ENCODE peak calls at places on chromosomes 16 and 17, in eight cellular contexts. One of them, this sample, is unnamed.

GRCh38 chr17:47829870-47830269 is 1.5 kb downstream of the MRPL10 start:
- DNase-seq in esophagus squamous epithelium: no peak
- DNase-seq in IMR-90: no peak
- DNase-seq in stomach: no peak
- DNase-seq in body of pancreas: no peak
- DNase-seq in Peyer's patch: no peak
- DNase-seq in A549: no peak
- DNase-seq in K562: no peak
- DNase-seq in this sample: no peak

GRCh38 chr17:30333503-30334240 is at the start of gene TMIGD1:
- DNase-seq in esophagus squamous epithelium: no peak
- DNase-seq in IMR-90: no peak
- DNase-seq in stomach: no peak
- DNase-seq in body of pancreas: no peak
- DNase-seq in Peyer's patch: no peak
- DNase-seq in A549: no peak
- DNase-seq in K562: no peak
- DNase-seq in this sample: no peak

GRCh38 chr16:81804134-81804610 is 25.1 kb downstream of the PLCG2 start:
- DNase-seq in esophagus squamous epithelium: no peak
- DNase-seq in IMR-90: no peak
- DNase-seq in stomach: no peak
- DNase-seq in body of pancreas: no peak
- DNase-seq in Peyer's patch: no peak
- DNase-seq in A549: no peak
- DNase-seq in K562: no peak
- DNase-seq in this sample: no peak

GRCh38 chr17:18198530-18198929 is 14.9 kb downstream of the ALKBH5 start:
- DNase-seq in esophagus squamous epithelium: no peak
- DNase-seq in IMR-90: no peak
- DNase-seq in stomach: no peak
- DNase-seq in body of pancreas: no peak
- DNase-seq in Peyer's patch: no peak
- DNase-seq in A549: no peak
- DNase-seq in K562: no peak
- DNase-seq in this sample: no peak

GRCh38 chr17:19730829-19731228 is 14.4 kb upstream of the SLC47A2 start:
- DNase-seq in esophagus squamous epithelium: no peak
- DNase-seq in IMR-90: no peak
- DNase-seq in stomach: no peak
- DNase-seq in body of pancreas: no peak
- DNase-seq in Peyer's patch: no peak
- DNase-seq in A549: no peak
- DNase-seq in K562: no peak
- DNase-seq in this sample: no peak

GRCh38 chr17:64441772-64442549 is 7.0 kb upstream of the MILR1 start:
- DNase-seq in esophagus squamous epithelium: no peak
- DNase-seq in IMR-90: peak; percentile 54
- DNase-seq in stomach: no peak
- DNase-seq in body of pancreas: no peak
- DNase-seq in Peyer's patch: no peak
- DNase-seq in A549: no peak
- DNase-seq in K562: no peak
- DNase-seq in this sample: peak; percentile 54

GRCh38 chr16:85396879-85397871 is 215.9 kb upstream of the GSE1 start:
- DNase-seq in esophagus squamous epithelium: no peak
- DNase-seq in IMR-90: no peak
- DNase-seq in stomach: no peak
- DNase-seq in body of pancreas: peak; percentile 11
- DNase-seq in Peyer's patch: no peak
- DNase-seq in A549: peak; percentile 28
- DNase-seq in K562: peak; percentile 70
- DNase-seq in this sample: peak; percentile 44

GRCh38 chr17:38405654-38406053 is 22.6 kb upstream of the ARHGAP23 start:
- DNase-seq in esophagus squamous epithelium: no peak
- DNase-seq in IMR-90: no peak
- DNase-seq in stomach: no peak
- DNase-seq in body of pancreas: no peak
- DNase-seq in Peyer's patch: no peak
- DNase-seq in A549: no peak
- DNase-seq in K562: no peak
- DNase-seq in this sample: no peak

GRCh38 chr17:31373150-31374082 is 18.1 kb upstream of the RAB11FIP4 start:
- DNase-seq in esophagus squamous epithelium: no peak
- DNase-seq in IMR-90: peak; percentile 71
- DNase-seq in stomach: no peak
- DNase-seq in body of pancreas: no peak
- DNase-seq in Peyer's patch: no peak
- DNase-seq in A549: peak; percentile 72
- DNase-seq in K562: peak; percentile 35
- DNase-seq in this sample: no peak

GRCh38 chr16:11405331-11406176 is 60.3 kb downstream of the RMI2 start:
- DNase-seq in esophagus squamous epithelium: no peak
- DNase-seq in IMR-90: peak; percentile 8
- DNase-seq in stomach: peak; percentile 48
- DNase-seq in body of pancreas: peak; percentile 48
- DNase-seq in Peyer's patch: peak; percentile 33
- DNase-seq in A549: peak; percentile 56
- DNase-seq in K562: peak; percentile 63
- DNase-seq in this sample: no peak

GRCh38 chr17:7443499-7444485 is 1.1 kb upstream of the CHRNB1 start:
- DNase-seq in esophagus squamous epithelium: no peak
- DNase-seq in IMR-90: peak; percentile 75
- DNase-seq in stomach: no peak
- DNase-seq in body of pancreas: no peak
- DNase-seq in Peyer's patch: no peak
- DNase-seq in A549: no peak
- DNase-seq in K562: no peak
- DNase-seq in this sample: no peak

GRCh38 chr17:61431594-61432311 is 20.5 kb upstream of the TBX4 start:
- DNase-seq in esophagus squamous epithelium: no peak
- DNase-seq in IMR-90: peak; percentile 76
- DNase-seq in stomach: no peak
- DNase-seq in body of pancreas: no peak
- DNase-seq in Peyer's patch: no peak
- DNase-seq in A549: peak; percentile 69
- DNase-seq in K562: no peak
- DNase-seq in this sample: no peak

GRCh38 chr16:73025506-73026131 is 22.3 kb downstream of the ZFHX3 start:
- DNase-seq in esophagus squamous epithelium: no peak
- DNase-seq in IMR-90: no peak
- DNase-seq in stomach: no peak
- DNase-seq in body of pancreas: peak; percentile 10
- DNase-seq in Peyer's patch: no peak
- DNase-seq in A549: no peak
- DNase-seq in K562: no peak
- DNase-seq in this sample: no peak

GRCh38 chr17:26807024-26807423 is 486.9 kb upstream of the WSB1 start:
- DNase-seq in esophagus squamous epithelium: no peak
- DNase-seq in IMR-90: no peak
- DNase-seq in stomach: no peak
- DNase-seq in body of pancreas: no peak
- DNase-seq in Peyer's patch: no peak
- DNase-seq in A549: no peak
- DNase-seq in K562: no peak
- DNase-seq in this sample: no peak

GRCh38 chr17:26809033-26809432 is 484.9 kb upstream of the WSB1 start:
- DNase-seq in esophagus squamous epithelium: no peak
- DNase-seq in IMR-90: peak; percentile 43
- DNase-seq in stomach: no peak
- DNase-seq in body of pancreas: no peak
- DNase-seq in Peyer's patch: no peak
- DNase-seq in A549: no peak
- DNase-seq in K562: no peak
- DNase-seq in this sample: no peak
- H3K9me3 ChIP-seq in esophagus squamous epithelium: peaks cover 75% of the 10 kb centered on the region
- H3K9me3 ChIP-seq in IMR-90: peaks cover 3% of the 10 kb centered on the region
- H3K9me3 ChIP-seq in stomach: peaks cover 78% of the 10 kb centered on the region
- H3K9me3 ChIP-seq in body of pancreas: no peaks in the 10 kb centered on the region
- H3K9me3 ChIP-seq in Peyer's patch: no peaks in the 10 kb centered on the region
- H3K9me3 ChIP-seq in A549: peaks cover 40% of the 10 kb centered on the region
- H3K9me3 ChIP-seq in K562: peaks cover 3% of the 10 kb centered on the region
- H3K9me3 ChIP-seq in this sample: peaks cover 3% of the 10 kb centered on the region

GRCh38 chr17:28707339-28707720 is 4.4 kb downstream of the PROCA1 start:
- DNase-seq in esophagus squamous epithelium: no peak
- DNase-seq in IMR-90: no peak
- DNase-seq in stomach: no peak
- DNase-seq in body of pancreas: no peak
- DNase-seq in Peyer's patch: no peak
- DNase-seq in A549: no peak
- DNase-seq in K562: no peak
- DNase-seq in this sample: no peak

GRCh38 chr17:28705074-28705659 is 6.5 kb downstream of the PROCA1 start:
- DNase-seq in esophagus squamous epithelium: no peak
- DNase-seq in IMR-90: no peak
- DNase-seq in stomach: no peak
- DNase-seq in body of pancreas: no peak
- DNase-seq in Peyer's patch: no peak
- DNase-seq in A549: no peak
- DNase-seq in K562: no peak
- DNase-seq in this sample: no peak

GRCh38 chr17:28704219-28704858 is 7.3 kb downstream of the PROCA1 start:
- DNase-seq in esophagus squamous epithelium: no peak
- DNase-seq in IMR-90: no peak
- DNase-seq in stomach: no peak
- DNase-seq in body of pancreas: no peak
- DNase-seq in Peyer's patch: no peak
- DNase-seq in A549: no peak
- DNase-seq in K562: no peak
- DNase-seq in this sample: no peak

GRCh38 chr17:28706471-28707338 is 5.0 kb downstream of the PROCA1 start:
- DNase-seq in esophagus squamous epithelium: no peak
- DNase-seq in IMR-90: no peak
- DNase-seq in stomach: no peak
- DNase-seq in body of pancreas: no peak
- DNase-seq in Peyer's patch: no peak
- DNase-seq in A549: no peak
- DNase-seq in K562: no peak
- DNase-seq in this sample: no peak

GRCh38 chr17:28705728-28706334 is 5.9 kb downstream of the PROCA1 start:
- DNase-seq in esophagus squamous epithelium: no peak
- DNase-seq in IMR-90: no peak
- DNase-seq in stomach: no peak
- DNase-seq in body of pancreas: no peak
- DNase-seq in Peyer's patch: no peak
- DNase-seq in A549: no peak
- DNase-seq in K562: no peak
- DNase-seq in this sample: no peak
- TF ChIP-seq POLR2A in esophagus squamous epithelium: no peak
- TF ChIP-seq POLR2A in IMR-90: no peak
- TF ChIP-seq POLR2A in stomach: no peak
- TF ChIP-seq POLR2A in body of pancreas: no peak
- TF ChIP-seq POLR2A in Peyer's patch: no peak
- TF ChIP-seq POLR2A in A549: no peak
- TF ChIP-seq POLR2A in K562: no peak
- TF ChIP-seq POLR2A in this sample: no peak

GRCh38 chr17:81400154-81400938 is 5.1 kb downstream of the BAHCC1 start:
- DNase-seq in esophagus squamous epithelium: no peak
- DNase-seq in IMR-90: peak; percentile 60
- DNase-seq in stomach: peak; percentile 56
- DNase-seq in body of pancreas: no peak
- DNase-seq in Peyer's patch: no peak
- DNase-seq in A549: peak; percentile 68
- DNase-seq in K562: peak; percentile 71
- DNase-seq in this sample: peak; percentile 64

GRCh38 chr17:81402530-81402941 is 7.3 kb downstream of the BAHCC1 start:
- DNase-seq in esophagus squamous epithelium: no peak
- DNase-seq in IMR-90: no peak
- DNase-seq in stomach: no peak
- DNase-seq in body of pancreas: no peak
- DNase-seq in Peyer's patch: no peak
- DNase-seq in A549: no peak
- DNase-seq in K562: no peak
- DNase-seq in this sample: no peak

GRCh38 chr17:81400939-81401726 is 5.9 kb downstream of the BAHCC1 start:
- DNase-seq in esophagus squamous epithelium: no peak
- DNase-seq in IMR-90: no peak
- DNase-seq in stomach: no peak
- DNase-seq in body of pancreas: no peak
- DNase-seq in Peyer's patch: no peak
- DNase-seq in A549: no peak
- DNase-seq in K562: no peak
- DNase-seq in this sample: no peak

GRCh38 chr17:81403040-81403467 is 7.8 kb downstream of the BAHCC1 start:
- DNase-seq in esophagus squamous epithelium: no peak
- DNase-seq in IMR-90: peak; percentile 46
- DNase-seq in stomach: no peak
- DNase-seq in body of pancreas: no peak
- DNase-seq in Peyer's patch: no peak
- DNase-seq in A549: no peak
- DNase-seq in K562: no peak
- DNase-seq in this sample: no peak

GRCh38 chr17:81401727-81402529 is 6.7 kb downstream of the BAHCC1 start:
- DNase-seq in esophagus squamous epithelium: no peak
- DNase-seq in IMR-90: no peak
- DNase-seq in stomach: no peak
- DNase-seq in body of pancreas: no peak
- DNase-seq in Peyer's patch: no peak
- DNase-seq in A549: peak; percentile 81
- DNase-seq in K562: peak; percentile 84
- DNase-seq in this sample: no peak
- H3K4me1 ChIP-seq in esophagus squamous epithelium: peaks cover 91% of the 10 kb centered on the region
- H3K4me1 ChIP-seq in IMR-90: peaks cover 37% of the 10 kb centered on the region
- H3K4me1 ChIP-seq in stomach: peaks cover 57% of the 10 kb centered on the region
- H3K4me1 ChIP-seq in body of pancreas: peaks cover 56% of the 10 kb centered on the region
- H3K4me1 ChIP-seq in Peyer's patch: peaks cover 3% of the 10 kb centered on the region
- H3K4me1 ChIP-seq in A549: peaks cover 49% of the 10 kb centered on the region
- H3K4me1 ChIP-seq in K562: peaks cover 78% of the 10 kb centered on the region
- H3K4me1 ChIP-seq in this sample: peaks cover 32% of the 10 kb centered on the region

GRCh38 chr17:22692801-22693171 is 1000.5 kb downstream of the KCNJ18 start:
- DNase-seq in esophagus squamous epithelium: no peak
- DNase-seq in IMR-90: no peak
- DNase-seq in stomach: no peak
- DNase-seq in body of pancreas: no peak
- DNase-seq in Peyer's patch: no peak
- DNase-seq in A549: no peak
- DNase-seq in K562: no peak
- DNase-seq in this sample: no peak

GRCh38 chr17:22692066-22692800 is 999.9 kb downstream of the KCNJ18 start:
- DNase-seq in esophagus squamous epithelium: no peak
- DNase-seq in IMR-90: no peak
- DNase-seq in stomach: no peak
- DNase-seq in body of pancreas: no peak
- DNase-seq in Peyer's patch: no peak
- DNase-seq in A549: no peak
- DNase-seq in K562: no peak
- DNase-seq in this sample: no peak

GRCh38 chr17:22695228-22695619 is 1002.9 kb downstream of the KCNJ18 start:
- DNase-seq in esophagus squamous epithelium: no peak
- DNase-seq in IMR-90: no peak
- DNase-seq in stomach: no peak
- DNase-seq in body of pancreas: no peak
- DNase-seq in Peyer's patch: no peak
- DNase-seq in A549: no peak
- DNase-seq in K562: no peak
- DNase-seq in this sample: no peak

GRCh38 chr17:22694362-22695227 is 1002.3 kb downstream of the KCNJ18 start:
- DNase-seq in esophagus squamous epithelium: no peak
- DNase-seq in IMR-90: no peak
- DNase-seq in stomach: no peak
- DNase-seq in body of pancreas: no peak
- DNase-seq in Peyer's patch: no peak
- DNase-seq in A549: peak; percentile 29
- DNase-seq in K562: peak; percentile 71
- DNase-seq in this sample: no peak
- H3K9me3 ChIP-seq in esophagus squamous epithelium: peaks cover 37% of the 10 kb centered on the region
- H3K9me3 ChIP-seq in IMR-90: peaks cover 22% of the 10 kb centered on the region
- H3K9me3 ChIP-seq in stomach: peaks cover 55% of the 10 kb centered on the region
- H3K9me3 ChIP-seq in body of pancreas: no peaks in the 10 kb centered on the region
- H3K9me3 ChIP-seq in Peyer's patch: no peaks in the 10 kb centered on the region
- H3K9me3 ChIP-seq in A549: peaks cover 16% of the 10 kb centered on the region
- H3K9me3 ChIP-seq in K562: no peaks in the 10 kb centered on the region
- H3K9me3 ChIP-seq in this sample: no peaks in the 10 kb centered on the region

GRCh38 chr17:8867361-8867981 is at the start of gene PIK3R6:
- DNase-seq in esophagus squamous epithelium: no peak
- DNase-seq in IMR-90: no peak
- DNase-seq in stomach: no peak
- DNase-seq in body of pancreas: no peak
- DNase-seq in Peyer's patch: no peak
- DNase-seq in A549: no peak
- DNase-seq in K562: no peak
- DNase-seq in this sample: no peak
- TF ChIP-seq POLR2A in esophagus squamous epithelium: peak; percentile 41
- TF ChIP-seq POLR2A in IMR-90: no peak
- TF ChIP-seq POLR2A in stomach: no peak
- TF ChIP-seq POLR2A in body of pancreas: no peak
- TF ChIP-seq POLR2A in Peyer's patch: no peak
- TF ChIP-seq POLR2A in A549: no peak
- TF ChIP-seq POLR2A in K562: no peak
- TF ChIP-seq POLR2A in this sample: no peak